ENCODE peak calls at places on chromosome 22, in nine cellular contexts. W, H, X, L, K, O, S, B and D are unnamed samples.

GRCh38 chr22:32985899-32986772 is 72.0 kb downstream of the SYN3 start:
- DNase-seq in W (no peak), H (no peak), X (peak; percentile 71), L (peak; percentile 56), K (peak; percentile 64), O (peak; percentile 32), S (peak; percentile 73), B (no peak), D (peak; percentile 77)

GRCh38 chr22:40857309-40857851 is 432 bp downstream of the XPNPEP3 start:
- DNase-seq in W (no peak), H (no peak), X (no peak), L (no peak), K (no peak), O (no peak), S (no peak), B (no peak), D (no peak)

GRCh38 chr22:35914665-35915476 is 113.8 kb downstream of the RBFOX2 start:
- DNase-seq in W (no peak), H (no peak), X (no peak), L (peak; percentile 73), K (no peak), O (peak; percentile 74), S (peak; percentile 98), B (peak; percentile 85), D (peak; percentile 62)

GRCh38 chr22:42630901-42631602 is 9.3 kb downstream of the ATP5MGL start:
- DNase-seq in W (no peak), H (no peak), X (no peak), L (no peak), K (no peak), O (no peak), S (no peak), B (no peak), D (no peak)

GRCh38 chr22:27483095-27483798 is 318.3 kb downstream of the MN1 start:
- DNase-seq in W (no peak), H (no peak), X (no peak), L (no peak), K (no peak), O (no peak), S (no peak), B (no peak), D (no peak)

GRCh38 chr22:22940961-22941605 is 53.5 kb downstream of the IGLL5 start:
- DNase-seq in W (no peak), H (no peak), X (no peak), L (no peak), K (no peak), O (no peak), S (no peak), B (no peak), D (no peak)

GRCh38 chr22:44620129-44620840 is 81.7 kb upstream of the PRR5 start:
- DNase-seq in W (peak; percentile 58), H (peak; percentile 79), X (peak; percentile 70), L (peak; percentile 14), K (peak; percentile 95), O (peak; percentile 16), S (no peak), B (peak; percentile 18), D (peak; percentile 75)

GRCh38 chr22:23565288-23565941 is 14.7 kb downstream of the IGLL1 start:
- DNase-seq in W (no peak), H (no peak), X (peak; percentile 49), L (no peak), K (no peak), O (no peak), S (no peak), B (no peak), D (peak; percentile 67)

GRCh38 chr22:42791721-42792452 is 65.2 kb downstream of the ARFGAP3 start:
- DNase-seq in W (no peak), H (no peak), X (no peak), L (no peak), K (no peak), O (no peak), S (peak; percentile 49), B (no peak), D (no peak)

GRCh38 chr22:45280583-45280972 is 4.2 kb upstream of the UPK3A start:
- DNase-seq in W (no peak), H (no peak), X (no peak), L (no peak), K (no peak), O (no peak), S (no peak), B (no peak), D (no peak)